ENCODE peak calls at places on chromosome 5, in ten cellular contexts. One of them, this sample, is unnamed.
A peak's percentile ranks its signal among the peaks of the same experiment; 100 is the strongest.

GRCh38 chr5:37206733-37207132 is 42.4 kb downstream of the CPLANE1 start:
- DNase-seq in GM12865: no peak
- DNase-seq in foreskin fibroblast: no peak
- DNase-seq in fibroblast of lung: no peak
- DNase-seq in aorta: no peak
- DNase-seq in AG04449: no peak
- DNase-seq in tibial nerve: no peak
- DNase-seq in esophagus squamous epithelium: no peak
- DNase-seq in Panc1: no peak
- DNase-seq in neural progenitor cell: no peak
- DNase-seq in this sample: no peak

GRCh38 chr5:137617806-137618205 is 118.1 kb downstream of the KLHL3 start:
- DNase-seq in GM12865: no peak
- DNase-seq in foreskin fibroblast: peak; percentile 47
- DNase-seq in fibroblast of lung: peak; percentile 79
- DNase-seq in aorta: no peak
- DNase-seq in AG04449: no peak
- DNase-seq in tibial nerve: no peak
- DNase-seq in esophagus squamous epithelium: no peak
- DNase-seq in Panc1: peak; percentile 39
- DNase-seq in neural progenitor cell: no peak
- DNase-seq in this sample: no peak

GRCh38 chr5:54440456-54440893 is 15.0 kb upstream of the HSPB3 start:
- DNase-seq in GM12865: peak; percentile 56
- DNase-seq in foreskin fibroblast: no peak
- DNase-seq in fibroblast of lung: no peak
- DNase-seq in aorta: no peak
- DNase-seq in AG04449: no peak
- DNase-seq in tibial nerve: no peak
- DNase-seq in esophagus squamous epithelium: no peak
- DNase-seq in Panc1: no peak
- DNase-seq in neural progenitor cell: no peak
- DNase-seq in this sample: no peak

GRCh38 chr5:89946514-89946913 is 463.0 kb downstream of the CETN3 start:
- DNase-seq in GM12865: no peak
- DNase-seq in foreskin fibroblast: no peak
- DNase-seq in fibroblast of lung: no peak
- DNase-seq in aorta: no peak
- DNase-seq in AG04449: no peak
- DNase-seq in tibial nerve: no peak
- DNase-seq in esophagus squamous epithelium: no peak
- DNase-seq in Panc1: no peak
- DNase-seq in neural progenitor cell: no peak
- DNase-seq in this sample: no peak

GRCh38 chr5:88480766-88481499 is 212.3 kb upstream of the TMEM161B start:
- DNase-seq in GM12865: no peak
- DNase-seq in foreskin fibroblast: no peak
- DNase-seq in fibroblast of lung: peak; percentile 50
- DNase-seq in aorta: no peak
- DNase-seq in AG04449: no peak
- DNase-seq in tibial nerve: no peak
- DNase-seq in esophagus squamous epithelium: no peak
- DNase-seq in Panc1: no peak
- DNase-seq in neural progenitor cell: no peak
- DNase-seq in this sample: no peak

GRCh38 chr5:95864944-95865504 is 42.5 kb upstream of the GLRX start:
- DNase-seq in GM12865: peak; percentile 49
- DNase-seq in foreskin fibroblast: no peak
- DNase-seq in fibroblast of lung: no peak
- DNase-seq in aorta: no peak
- DNase-seq in AG04449: no peak
- DNase-seq in tibial nerve: no peak
- DNase-seq in esophagus squamous epithelium: no peak
- DNase-seq in Panc1: no peak
- DNase-seq in neural progenitor cell: peak; percentile 34
- DNase-seq in this sample: no peak

GRCh38 chr5:119082691-119083090 is 11.8 kb downstream of the DMXL1 start:
- DNase-seq in GM12865: no peak
- DNase-seq in foreskin fibroblast: no peak
- DNase-seq in fibroblast of lung: no peak
- DNase-seq in aorta: no peak
- DNase-seq in AG04449: no peak
- DNase-seq in tibial nerve: no peak
- DNase-seq in esophagus squamous epithelium: no peak
- DNase-seq in Panc1: no peak
- DNase-seq in neural progenitor cell: no peak
- DNase-seq in this sample: no peak

GRCh38 chr5:80225189-80225588 is 30.7 kb downstream of the SERINC5 start:
- DNase-seq in GM12865: no peak
- DNase-seq in foreskin fibroblast: no peak
- DNase-seq in fibroblast of lung: no peak
- DNase-seq in aorta: no peak
- DNase-seq in AG04449: no peak
- DNase-seq in tibial nerve: no peak
- DNase-seq in esophagus squamous epithelium: no peak
- DNase-seq in Panc1: no peak
- DNase-seq in neural progenitor cell: no peak
- DNase-seq in this sample: no peak

GRCh38 chr5:168111433-168111832 is 180.0 kb upstream of the WWC1 start:
- DNase-seq in GM12865: no peak
- DNase-seq in foreskin fibroblast: no peak
- DNase-seq in fibroblast of lung: no peak
- DNase-seq in aorta: no peak
- DNase-seq in AG04449: no peak
- DNase-seq in tibial nerve: no peak
- DNase-seq in esophagus squamous epithelium: no peak
- DNase-seq in Panc1: no peak
- DNase-seq in neural progenitor cell: no peak
- DNase-seq in this sample: no peak

GRCh38 chr5:170523129-170523497 is 19.3 kb downstream of the KCNIP1 start:
- DNase-seq in GM12865: no peak
- DNase-seq in foreskin fibroblast: no peak
- DNase-seq in fibroblast of lung: peak; percentile 29
- DNase-seq in aorta: no peak
- DNase-seq in AG04449: no peak
- DNase-seq in tibial nerve: no peak
- DNase-seq in esophagus squamous epithelium: no peak
- DNase-seq in Panc1: no peak
- DNase-seq in neural progenitor cell: no peak
- DNase-seq in this sample: no peak

GRCh38 chr5:157100140-157100679 is 8.6 kb downstream of the HAVCR2 start:
- DNase-seq in GM12865: no peak
- DNase-seq in foreskin fibroblast: peak; percentile 43
- DNase-seq in fibroblast of lung: peak; percentile 42
- DNase-seq in aorta: no peak
- DNase-seq in AG04449: no peak
- DNase-seq in tibial nerve: no peak
- DNase-seq in esophagus squamous epithelium: no peak
- DNase-seq in Panc1: peak; percentile 18
- DNase-seq in neural progenitor cell: no peak
- DNase-seq in this sample: peak; percentile 36

DNA sequence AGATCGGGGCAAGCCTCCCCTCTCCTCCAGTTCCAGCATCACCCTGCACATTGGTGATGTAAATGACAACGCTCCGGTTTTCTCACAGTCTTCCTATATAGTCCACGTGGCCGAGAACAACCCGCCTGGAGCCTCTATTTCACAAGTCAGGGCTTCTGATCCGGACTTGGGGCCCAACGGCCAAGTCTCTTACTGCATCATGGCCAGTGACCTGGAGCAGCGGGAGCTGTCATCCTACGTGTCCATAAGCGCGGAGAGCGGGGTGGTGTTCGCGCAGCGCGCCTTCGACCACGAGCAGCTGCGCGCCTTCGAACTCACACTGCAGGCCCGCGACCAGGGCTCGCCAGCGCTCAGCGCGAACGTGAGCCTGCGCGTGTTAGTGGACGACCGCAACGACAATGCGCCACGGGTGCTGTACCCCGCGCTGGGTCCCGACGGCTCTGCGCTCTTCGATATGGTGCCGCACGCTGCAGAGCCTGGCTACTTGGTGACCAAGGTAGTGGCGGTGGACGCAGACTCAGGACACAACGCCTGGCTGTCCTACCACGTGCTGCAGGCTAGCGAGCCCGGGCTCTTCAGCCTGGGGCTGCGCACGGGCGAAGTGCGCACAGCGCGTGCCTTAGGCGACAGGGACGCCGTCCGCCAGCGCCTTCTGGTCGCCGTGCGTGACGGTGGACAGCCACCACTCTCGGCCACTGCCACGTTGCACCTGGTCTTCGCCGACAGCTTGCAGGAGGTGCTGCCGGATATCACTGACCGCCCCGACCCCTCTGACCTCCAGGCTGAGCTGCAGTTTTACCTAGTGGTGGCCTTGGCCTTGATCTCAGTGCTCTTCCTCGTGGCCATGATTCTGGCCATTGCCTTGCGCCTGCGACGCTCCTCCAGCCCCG is 1.9 kb downstream of the PCDHGB4 start:
- DNase-seq in GM12865: no peak
- DNase-seq in foreskin fibroblast: no peak
- DNase-seq in fibroblast of lung: no peak
- DNase-seq in aorta: no peak
- DNase-seq in AG04449: no peak
- DNase-seq in tibial nerve: no peak
- DNase-seq in esophagus squamous epithelium: no peak
- DNase-seq in Panc1: no peak
- DNase-seq in neural progenitor cell: no peak
- DNase-seq in this sample: no peak
- H3K4me3 ChIP-seq in GM12865: no peak overlapping the region
- H3K4me3 ChIP-seq in foreskin fibroblast: no peak overlapping the region
- H3K4me3 ChIP-seq in fibroblast of lung: no peak overlapping the region
- H3K4me3 ChIP-seq in aorta: no peak overlapping the region
- H3K4me3 ChIP-seq in AG04449: no peak overlapping the region
- H3K4me3 ChIP-seq in tibial nerve: no peak overlapping the region
- H3K4me3 ChIP-seq in esophagus squamous epithelium: no peak overlapping the region
- H3K4me3 ChIP-seq in Panc1: no peak overlapping the region
- H3K4me3 ChIP-seq in neural progenitor cell: no peak overlapping the region
- H3K4me3 ChIP-seq in this sample: no peak overlapping the region

GRCh38 chr5:994821-995220 is 13.8 kb upstream of the NKD2 start:
- DNase-seq in GM12865: no peak
- DNase-seq in foreskin fibroblast: no peak
- DNase-seq in fibroblast of lung: no peak
- DNase-seq in aorta: peak; percentile 21
- DNase-seq in AG04449: no peak
- DNase-seq in tibial nerve: no peak
- DNase-seq in esophagus squamous epithelium: no peak
- DNase-seq in Panc1: no peak
- DNase-seq in neural progenitor cell: no peak
- DNase-seq in this sample: no peak

GRCh38 chr5:994272-994607 is 14.4 kb upstream of the NKD2 start:
- DNase-seq in GM12865: no peak
- DNase-seq in foreskin fibroblast: no peak
- DNase-seq in fibroblast of lung: no peak
- DNase-seq in aorta: peak; percentile 37
- DNase-seq in AG04449: no peak
- DNase-seq in tibial nerve: no peak
- DNase-seq in esophagus squamous epithelium: no peak
- DNase-seq in Panc1: no peak
- DNase-seq in neural progenitor cell: no peak
- DNase-seq in this sample: no peak

GRCh38 chr5:989961-990530 is 18.6 kb upstream of the NKD2 start:
- DNase-seq in GM12865: no peak
- DNase-seq in foreskin fibroblast: no peak
- DNase-seq in fibroblast of lung: no peak
- DNase-seq in aorta: peak; percentile 86
- DNase-seq in AG04449: no peak
- DNase-seq in tibial nerve: no peak
- DNase-seq in esophagus squamous epithelium: no peak
- DNase-seq in Panc1: no peak
- DNase-seq in neural progenitor cell: peak; percentile 85
- DNase-seq in this sample: no peak

GRCh38 chr5:988316-988715 is 20.3 kb upstream of the NKD2 start:
- DNase-seq in GM12865: no peak
- DNase-seq in foreskin fibroblast: no peak
- DNase-seq in fibroblast of lung: no peak
- DNase-seq in aorta: no peak
- DNase-seq in AG04449: no peak
- DNase-seq in tibial nerve: no peak
- DNase-seq in esophagus squamous epithelium: no peak
- DNase-seq in Panc1: no peak
- DNase-seq in neural progenitor cell: no peak
- DNase-seq in this sample: no peak

DNA sequence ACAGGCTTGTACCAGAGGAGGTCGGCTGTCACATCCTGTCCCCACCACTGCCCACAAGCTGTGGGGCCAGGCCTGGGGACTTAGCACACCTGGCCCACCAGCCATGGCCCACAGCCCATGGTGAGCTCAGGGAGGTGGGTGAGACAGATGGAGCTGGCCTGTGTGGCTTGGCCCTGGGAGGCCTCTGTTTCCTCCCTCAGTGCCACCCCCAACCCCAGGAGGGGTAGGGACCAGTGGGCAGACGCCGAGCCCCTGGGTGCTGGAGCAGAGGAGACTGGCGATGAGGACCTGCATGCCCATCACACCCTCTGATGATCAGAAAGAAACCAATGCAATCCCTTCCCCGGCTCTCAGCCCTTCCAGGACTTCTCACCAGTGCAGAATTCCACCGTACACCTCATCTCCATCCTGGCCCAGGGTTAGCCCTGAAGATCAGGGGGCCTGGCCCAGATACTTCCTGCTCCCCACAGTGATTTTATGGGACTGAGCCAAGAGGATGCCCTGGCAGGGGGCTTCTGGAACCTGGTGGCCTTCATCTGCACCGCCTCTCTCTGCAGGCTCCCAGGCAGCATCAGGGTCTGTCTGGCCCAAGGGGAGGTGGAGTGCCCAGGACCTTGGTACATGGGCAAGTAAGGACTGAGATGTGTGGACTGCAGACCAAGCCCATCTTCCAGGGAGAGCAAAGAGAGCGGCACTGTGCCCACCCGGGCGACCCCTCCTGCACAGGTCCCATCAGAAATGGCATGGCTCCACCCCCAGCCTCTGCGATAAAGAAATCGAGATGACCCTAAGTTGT is 16.9 kb upstream of the NKD2 start:
- DNase-seq in GM12865: no peak
- DNase-seq in foreskin fibroblast: no peak
- DNase-seq in fibroblast of lung: no peak
- DNase-seq in aorta: peak; percentile 40
- DNase-seq in AG04449: no peak
- DNase-seq in tibial nerve: no peak
- DNase-seq in esophagus squamous epithelium: no peak
- DNase-seq in Panc1: no peak
- DNase-seq in neural progenitor cell: no peak
- DNase-seq in this sample: no peak
- H3K4me3 ChIP-seq in GM12865: no peak overlapping the region
- H3K4me3 ChIP-seq in foreskin fibroblast: no peak overlapping the region
- H3K4me3 ChIP-seq in fibroblast of lung: no peak overlapping the region
- H3K4me3 ChIP-seq in aorta: no peak overlapping the region
- H3K4me3 ChIP-seq in AG04449: no peak overlapping the region
- H3K4me3 ChIP-seq in tibial nerve: no peak overlapping the region
- H3K4me3 ChIP-seq in esophagus squamous epithelium: no peak overlapping the region
- H3K4me3 ChIP-seq in Panc1: no peak overlapping the region
- H3K4me3 ChIP-seq in neural progenitor cell: no peak overlapping the region
- H3K4me3 ChIP-seq in this sample: no peak overlapping the region

GRCh38 chr5:179275941-179276837 is 69.1 kb downstream of the ADAMTS2 start:
- DNase-seq in GM12865: no peak
- DNase-seq in foreskin fibroblast: peak; percentile 99
- DNase-seq in fibroblast of lung: peak; percentile 96
- DNase-seq in aorta: peak; percentile 89
- DNase-seq in AG04449: peak; percentile 88
- DNase-seq in tibial nerve: peak; percentile 84
- DNase-seq in esophagus squamous epithelium: no peak
- DNase-seq in Panc1: no peak
- DNase-seq in neural progenitor cell: no peak
- DNase-seq in this sample: peak; percentile 91
- H3K4me3 ChIP-seq in GM12865: no peak overlapping the region
- H3K4me3 ChIP-seq in foreskin fibroblast: no peak overlapping the region
- H3K4me3 ChIP-seq in fibroblast of lung: no peak overlapping the region
- H3K4me3 ChIP-seq in aorta: no peak overlapping the region
- H3K4me3 ChIP-seq in AG04449: no peak overlapping the region
- H3K4me3 ChIP-seq in tibial nerve: no peak overlapping the region
- H3K4me3 ChIP-seq in esophagus squamous epithelium: no peak overlapping the region
- H3K4me3 ChIP-seq in Panc1: no peak overlapping the region
- H3K4me3 ChIP-seq in neural progenitor cell: no peak overlapping the region
- H3K4me3 ChIP-seq in this sample: no peak overlapping the region

GRCh38 chr5:166795756-166796155 is 1495.7 kb upstream of the WWC1 start:
- DNase-seq in GM12865: no peak
- DNase-seq in foreskin fibroblast: no peak
- DNase-seq in fibroblast of lung: no peak
- DNase-seq in aorta: no peak
- DNase-seq in AG04449: no peak
- DNase-seq in tibial nerve: no peak
- DNase-seq in esophagus squamous epithelium: no peak
- DNase-seq in Panc1: no peak
- DNase-seq in neural progenitor cell: no peak
- DNase-seq in this sample: no peak
- H3K4me3 ChIP-seq in GM12865: no peak overlapping the region
- H3K4me3 ChIP-seq in foreskin fibroblast: no peak overlapping the region
- H3K4me3 ChIP-seq in fibroblast of lung: no peak overlapping the region
- H3K4me3 ChIP-seq in aorta: no peak overlapping the region
- H3K4me3 ChIP-seq in AG04449: no peak overlapping the region
- H3K4me3 ChIP-seq in tibial nerve: no peak overlapping the region
- H3K4me3 ChIP-seq in esophagus squamous epithelium: no peak overlapping the region
- H3K4me3 ChIP-seq in Panc1: no peak overlapping the region
- H3K4me3 ChIP-seq in neural progenitor cell: no peak overlapping the region
- H3K4me3 ChIP-seq in this sample: no peak overlapping the region

This sample was measured in skeletal muscle cell.